ENCODE peak calls at places on chromosomes 11 and 22, in five cellular contexts. One of them, this sample, is unnamed.

GRCh38 chr11:117572129-117572528 is 224.9 kb downstream of the DSCAML1 start:
- DNase-seq in AG10803: no peak
- DNase-seq in left cardiac atrium: no peak
- DNase-seq in osteocyte: no peak
- DNase-seq in HS-27A: no peak
- DNase-seq in this sample: no peak

GRCh38 chr11:65987336-65987735 is 14.6 kb downstream of the EIF1AD start:
- DNase-seq in AG10803: no peak
- DNase-seq in left cardiac atrium: peak
- DNase-seq in osteocyte: no peak
- DNase-seq in HS-27A: no peak
- DNase-seq in this sample: no peak

GRCh38 chr11:1041149-1041467 is 4.6 kb upstream of the MUC6 start:
- DNase-seq in AG10803: no peak
- DNase-seq in left cardiac atrium: no peak
- DNase-seq in osteocyte: no peak
- DNase-seq in HS-27A: no peak
- DNase-seq in this sample: no peak

GRCh38 chr22:44648821-44649566 is 53.0 kb upstream of the PRR5 start:
- DNase-seq in AG10803: peak
- DNase-seq in left cardiac atrium: no peak
- DNase-seq in osteocyte: no peak
- DNase-seq in HS-27A: no peak
- DNase-seq in this sample: no peak

GRCh38 chr11:65551572-65552398 is 6.4 kb downstream of the LTBP3 start:
- DNase-seq in AG10803: no peak
- DNase-seq in left cardiac atrium: no peak
- DNase-seq in osteocyte: no peak
- DNase-seq in HS-27A: no peak
- DNase-seq in this sample: no peak

GRCh38 chr22:48907591-48907990 is 920.1 kb downstream of the BRD1 start:
- DNase-seq in AG10803: no peak
- DNase-seq in left cardiac atrium: no peak
- DNase-seq in osteocyte: peak
- DNase-seq in HS-27A: no peak
- DNase-seq in this sample: peak

GRCh38 chr11:19953909-19954308 is 206.4 kb downstream of the DBX1 start:
- DNase-seq in AG10803: peak
- DNase-seq in left cardiac atrium: no peak
- DNase-seq in osteocyte: no peak
- DNase-seq in HS-27A: peak
- DNase-seq in this sample: peak

GRCh38 chr11:59574467-59574866 is 41.1 kb downstream of the OSBP start:
- DNase-seq in AG10803: peak
- DNase-seq in left cardiac atrium: no peak
- DNase-seq in osteocyte: no peak
- DNase-seq in HS-27A: no peak
- DNase-seq in this sample: no peak

GRCh38 chr11:45503311-45503710 is 162.1 kb downstream of the CHST1 start:
- DNase-seq in AG10803: no peak
- DNase-seq in left cardiac atrium: no peak
- DNase-seq in osteocyte: no peak
- DNase-seq in HS-27A: no peak
- DNase-seq in this sample: no peak

GRCh38 chr22:24465566-24465965 is 29.6 kb upstream of the UPB1 start:
- DNase-seq in AG10803: peak
- DNase-seq in left cardiac atrium: no peak
- DNase-seq in osteocyte: no peak
- DNase-seq in HS-27A: peak
- DNase-seq in this sample: no peak

GRCh38 chr22:43714104-43714503 is 98.0 kb downstream of the EFCAB6 start:
- DNase-seq in AG10803: no peak
- DNase-seq in left cardiac atrium: no peak
- DNase-seq in osteocyte: no peak
- DNase-seq in HS-27A: no peak
- DNase-seq in this sample: no peak

GRCh38 chr11:113106507-113106906 is 145.3 kb downstream of the NCAM1 start:
- DNase-seq in AG10803: peak
- DNase-seq in left cardiac atrium: no peak
- DNase-seq in osteocyte: no peak
- DNase-seq in HS-27A: peak
- DNase-seq in this sample: peak

GRCh38 chr22:39208013-39208680 is 36.6 kb downstream of the PDGFB start:
- DNase-seq in AG10803: no peak
- DNase-seq in left cardiac atrium: peak
- DNase-seq in osteocyte: no peak
- DNase-seq in HS-27A: no peak
- DNase-seq in this sample: peak

GRCh38 chr11:61972796-61973602 is 5.6 kb upstream of the FTH1 start:
- DNase-seq in AG10803: no peak
- DNase-seq in left cardiac atrium: no peak
- DNase-seq in osteocyte: no peak
- DNase-seq in HS-27A: no peak
- DNase-seq in this sample: no peak

GRCh38 chr11:22786475-22786874 is 43.1 kb downstream of the SVIP start:
- DNase-seq in AG10803: no peak
- DNase-seq in left cardiac atrium: no peak
- DNase-seq in osteocyte: no peak
- DNase-seq in HS-27A: no peak
- DNase-seq in this sample: no peak

GRCh38 chr11:18588297-18589252 is at the start of gene UEVLD:
- DNase-seq in AG10803: peak
- DNase-seq in left cardiac atrium: peak
- DNase-seq in osteocyte: peak
- DNase-seq in HS-27A: peak
- DNase-seq in this sample: peak

GRCh38 chr11:104650234-104650633 is 248.0 kb downstream of the CASP12 start:
- DNase-seq in AG10803: no peak
- DNase-seq in left cardiac atrium: no peak
- DNase-seq in osteocyte: no peak
- DNase-seq in HS-27A: no peak
- DNase-seq in this sample: no peak

GRCh38 chr11:17611503-17612220 is 64.6 kb downstream of the OTOG start:
- DNase-seq in AG10803: no peak
- DNase-seq in left cardiac atrium: no peak
- DNase-seq in osteocyte: peak
- DNase-seq in HS-27A: no peak
- DNase-seq in this sample: no peak

GRCh38 chr11:4071828-4072421 is 22.7 kb upstream of the RRM1 start:
- DNase-seq in AG10803: no peak
- DNase-seq in left cardiac atrium: no peak
- DNase-seq in osteocyte: no peak
- DNase-seq in HS-27A: no peak
- DNase-seq in this sample: no peak

GRCh38 chr22:30920407-30920806 is 48.2 kb downstream of the MORC2 start:
- DNase-seq in AG10803: peak
- DNase-seq in left cardiac atrium: peak
- DNase-seq in osteocyte: peak
- DNase-seq in HS-27A: peak
- DNase-seq in this sample: peak

GRCh38 chr22:46515208-46516111 is 22.0 kb downstream of the CELSR1 start:
- DNase-seq in AG10803: no peak
- DNase-seq in left cardiac atrium: no peak
- DNase-seq in osteocyte: no peak
- DNase-seq in HS-27A: no peak
- DNase-seq in this sample: no peak

GRCh38 chr11:16678466-16679116 is 59.9 kb upstream of the C11orf58 start:
- DNase-seq in AG10803: no peak
- DNase-seq in left cardiac atrium: no peak
- DNase-seq in osteocyte: no peak
- DNase-seq in HS-27A: no peak
- DNase-seq in this sample: no peak

GRCh38 chr22:36193171-36193570 is 8.4 kb downstream of the APOL4 start:
- DNase-seq in AG10803: no peak
- DNase-seq in left cardiac atrium: no peak
- DNase-seq in osteocyte: no peak
- DNase-seq in HS-27A: no peak
- DNase-seq in this sample: peak